ENCODE peak calls at places on chromosomes 16 and 17, in five cellular contexts. N is ACHN, W is omental fat pad, O is MM.1S, V is amniotic stem cell. Y is an unnamed sample.

GRCh38 chr16:49733278-49734009 is 122.5 kb downstream of the ZNF423 start:
- DNase-seq in N (no peak), W (no peak), O (no peak), V (no peak), Y (no peak)

GRCh38 chr17:48016112-48016511 is 21.5 kb downstream of the COPZ2 start:
- DNase-seq in N (no peak), W (no peak), O (no peak), V (no peak), Y (no peak)

GRCh38 chr16:77963185-77964044 is 58.9 kb upstream of the CLEC3A start:
- DNase-seq in N (no peak), W (no peak), O (no peak), V (no peak), Y (peak; percentile 11)

GRCh38 chr16:9706217-9706616 is 476.0 kb downstream of the GRIN2A start:
- DNase-seq in N (peak; percentile 35), W (no peak), O (no peak), V (no peak), Y (no peak)

GRCh38 chr16:51175081-51175480 is 24.0 kb upstream of the SALL1 start:
- DNase-seq in N (no peak), W (no peak), O (no peak), V (peak; percentile 39), Y (no peak)

GRCh38 chr17:74957935-74958549 is 14.5 kb downstream of the HID1 start:
- DNase-seq in N (peak; percentile 61), W (peak; percentile 78), O (peak; percentile 54), V (no peak), Y (peak; percentile 75)

GRCh38 chr16:54317306-54317705 is 30.7 kb upstream of the IRX3 start:
- DNase-seq in N (no peak), W (no peak), O (no peak), V (no peak), Y (no peak)

GRCh38 chr17:39576187-39576586 is 31.5 kb downstream of the NEUROD2 start:
- DNase-seq in N (peak; percentile 38), W (no peak), O (no peak), V (no peak), Y (peak; percentile 36)

GRCh38 chr16:80824623-80825364 is 20.4 kb upstream of the CDYL2 start:
- DNase-seq in N (peak; percentile 73), W (no peak), O (peak; percentile 55), V (no peak), Y (peak; percentile 30)

GRCh38 chr17:40111221-40112128 is 10.3 kb upstream of the MSL1 start:
- DNase-seq in N (peak; percentile 94), W (peak; percentile 73), O (peak; percentile 88), V (peak; percentile 75), Y (peak; percentile 88)

GRCh38 chr17:57552114-57552601 is 192.9 kb downstream of the CCDC182 start:
- DNase-seq in N (no peak), W (no peak), O (no peak), V (no peak), Y (no peak)

GRCh38 chr17:71237903-71238538 is 882.8 kb upstream of the SOX9 start:
- DNase-seq in N (peak; percentile 36), W (no peak), O (no peak), V (no peak), Y (no peak)

GRCh38 chr16:56332464-56333079 is 92.8 kb downstream of the AMFR start:
- DNase-seq in N (peak; percentile 84), W (no peak), O (peak; percentile 39), V (no peak), Y (peak; percentile 76)

GRCh38 chr17:17907469-17907868 is 64.7 kb downstream of the TOM1L2 start:
- DNase-seq in N (no peak), W (no peak), O (no peak), V (no peak), Y (no peak)

GRCh38 chr16:2091722-2092620 is 43.7 kb downstream of the PKD1 start:
- DNase-seq in N (no peak), W (no peak), O (no peak), V (no peak), Y (no peak)

GRCh38 chr16:54588026-54588425 is 301.4 kb upstream of the IRX3 start:
- DNase-seq in N (no peak), W (no peak), O (no peak), V (no peak), Y (no peak)

GRCh38 chr16:81652798-81653505 is 126.1 kb upstream of the PLCG2 start:
- DNase-seq in N (no peak), W (no peak), O (peak; percentile 70), V (no peak), Y (peak; percentile 39)

GRCh38 chr17:21358682-21359482 is 17.3 kb upstream of the KCNJ12 start:
- DNase-seq in N (no peak), W (no peak), O (no peak), V (no peak), Y (no peak)

GRCh38 chr17:511833-512251 is 159.2 kb upstream of the RPH3AL start:
- DNase-seq in N (no peak), W (no peak), O (no peak), V (peak; percentile 10), Y (no peak)

GRCh38 chr16:1392826-1393225 is 21.7 kb downstream of the UNKL start:
- DNase-seq in N (no peak), W (no peak), O (no peak), V (no peak), Y (no peak)

GRCh38 chr16:67481561-67482259 is 753 bp upstream of the ATP6V0D1 start:
- DNase-seq in N (no peak), W (no peak), O (peak; percentile 57), V (no peak), Y (peak; percentile 77)

GRCh38 chr17:79942591-79943353 is 92.9 kb downstream of the TBC1D16 start:
- DNase-seq in N (peak; percentile 28), W (peak; percentile 16), O (no peak), V (no peak), Y (no peak)

GRCh38 chr16:23967775-23968571 is 132.2 kb downstream of the PRKCB start:
- DNase-seq in N (no peak), W (no peak), O (no peak), V (no peak), Y (no peak)

GRCh38 chr17:72657467-72658317 is 434.8 kb downstream of the SLC39A11 start:
- DNase-seq in N (peak; percentile 30), W (no peak), O (no peak), V (no peak), Y (peak; percentile 20)

GRCh38 chr17:522912-523311 is 170.3 kb upstream of the RPH3AL start:
- DNase-seq in N (no peak), W (no peak), O (no peak), V (no peak), Y (no peak)

GRCh38 chr16:86893513-86893912 is 315.2 kb downstream of the FOXL1 start:
- DNase-seq in N (no peak), W (no peak), O (no peak), V (no peak), Y (no peak)

GRCh38 chr16:14301150-14302030 is 230.3 kb downstream of the MRTFB start:
- DNase-seq in N (peak; percentile 45), W (no peak), O (peak; percentile 31), V (no peak), Y (peak; percentile 68)

GRCh38 chr16:48556913-48557351 is 53.0 kb downstream of the N4BP1 start:
- DNase-seq in N (peak; percentile 75), W (no peak), O (no peak), V (no peak), Y (no peak)

GRCh38 chr16:3049921-3050481 is 3.6 kb downstream of the MMP25 start:
- DNase-seq in N (no peak), W (no peak), O (no peak), V (no peak), Y (no peak)

Y was measured in RPMI8226.